ENCODE peak calls at places on chromosomes 6 and 20, in four cellular contexts. N is endodermal cell; D is CD8-positive, alpha-beta T cell; G is lung. A is an unnamed sample.

GRCh38 chr6:150288456-150288855 is 80.4 kb upstream of the IYD start:
- DNase-seq in N (no peak), G (no peak), D (no peak), A (no peak)

GRCh38 chr6:87066449-87067288 is 28.2 kb downstream of the CGA start:
- DNase-seq in D (peak), G (no peak), N (peak), A (peak)

GRCh38 chr20:2692036-2692885 is at the start of gene EBF4:
- DNase-seq in G (no peak), N (peak), D (peak), A (no peak)

GRCh38 chr20:46308258-46309157 is at the start of gene CDH22:
- DNase-seq in G (no peak), D (peak), N (peak), A (no peak)

GRCh38 chr6:53321701-53322100 is 27.0 kb downstream of the ELOVL5 start:
- DNase-seq in D (no peak), G (no peak), N (no peak), A (no peak)

GRCh38 chr20:62623488-62624324 is 18.6 kb upstream of the SLCO4A1 start:
- DNase-seq in D (peak), G (peak), N (peak), A (peak)

GRCh38 chr20:47857994-47858557 is 72.8 kb upstream of the SULF2 start:
- DNase-seq in N (no peak), G (no peak), D (no peak), A (peak)

GRCh38 chr6:127397729-127398609 is 54.6 kb upstream of the ECHDC1 start:
- DNase-seq in D (no peak), N (no peak), G (no peak), A (no peak)

GRCh38 chr6:149001422-149001821 is 254.6 kb downstream of the UST start:
- DNase-seq in D (no peak), N (no peak), G (no peak), A (no peak)

GRCh38 chr6:157946865-157947532 is 34.7 kb upstream of the SYNJ2 start:
- DNase-seq in G (no peak), N (no peak), D (peak), A (no peak)

GRCh38 chr20:50015636-50015992 is 32.8 kb downstream of the SNAI1 start:
- DNase-seq in D (no peak), G (no peak), N (no peak), A (no peak)

GRCh38 chr20:50015993-50016770 is 33.4 kb downstream of the SNAI1 start:
- DNase-seq in N (peak), G (no peak), D (no peak), A (no peak)

GRCh38 chr20:50014570-50015562 is 32.1 kb downstream of the SNAI1 start:
- DNase-seq in N (peak), G (no peak), D (no peak), A (no peak)

GRCh38 chr20:50012282-50013263 is 29.8 kb downstream of the SNAI1 start:
- DNase-seq in N (peak), G (no peak), D (no peak), A (no peak)

DNA sequence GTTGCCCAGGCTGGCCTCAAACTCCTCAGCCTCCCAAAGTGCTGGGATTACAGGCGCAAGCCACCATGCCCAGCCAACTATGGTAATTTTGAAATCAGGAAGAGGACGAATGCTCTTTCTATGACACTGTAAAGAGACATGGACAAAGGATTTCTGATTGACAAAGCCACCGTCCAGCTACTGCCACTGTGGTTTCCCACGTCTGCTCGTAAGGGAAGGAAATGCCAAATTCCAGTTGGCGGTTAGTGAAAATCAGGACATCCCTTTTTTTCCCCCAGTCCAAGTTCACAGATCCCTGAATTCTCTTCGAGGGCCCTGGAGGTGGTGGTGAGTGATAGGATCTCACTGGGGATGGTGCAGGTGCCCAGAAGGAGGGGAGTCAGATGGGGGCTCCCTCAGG is 31.2 kb downstream of the SNAI1 start:
- DNase-seq in D (no peak), N (no peak), G (no peak), A (no peak)
- TF ChIP-seq CTCF in D (no peak), N (no peak), G (no peak), A (no peak)

DNA sequence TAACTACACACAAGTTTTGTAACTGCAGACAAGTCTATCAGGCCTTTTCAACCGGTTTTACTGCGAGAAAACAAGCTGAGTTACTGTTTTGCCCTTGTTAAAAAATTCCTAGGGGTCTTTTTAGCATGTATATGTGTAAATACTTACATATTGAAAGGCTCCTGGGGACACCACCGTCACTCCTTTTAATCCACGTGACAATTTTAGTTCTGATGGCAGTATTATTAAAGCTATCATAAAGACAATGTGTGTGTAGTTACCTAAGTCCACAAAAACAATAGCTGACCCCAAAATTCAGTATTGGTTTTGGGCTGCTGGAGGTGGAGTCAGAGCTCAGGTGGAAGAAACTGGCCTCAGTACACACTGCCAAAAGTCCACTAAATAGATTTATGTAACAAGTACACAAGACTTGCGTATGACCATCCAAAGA is 41.3 kb upstream of the HFE start:
- DNase-seq in N (no peak), G (no peak), D (no peak), A (no peak)
- H3K4me3 ChIP-seq in N (no peak), G (no peak), D (peak), A (peak)

GRCh38 chr6:99568103-99568933 is at the start of gene CCNC:
- DNase-seq in G (peak), N (peak), D (peak), A (peak)

GRCh38 chr6:99559056-99559455 is 9.4 kb downstream of the CCNC start:
- DNase-seq in N (no peak), G (no peak), D (no peak), A (no peak)

GRCh38 chr6:99563056-99563723 is 5.3 kb downstream of the CCNC start:
- DNase-seq in G (no peak), N (no peak), D (no peak), A (no peak)
- TF ChIP-seq CTCF in G (no peak), N (no peak), D (no peak), A (no peak)

GRCh38 chr20:17226410-17227198 is at the start of gene PCSK2:
- DNase-seq in G (peak), N (peak), D (no peak), A (peak)
- H3K4me3 ChIP-seq in G (peak), N (peak), D (no peak), A (peak)

DNA sequence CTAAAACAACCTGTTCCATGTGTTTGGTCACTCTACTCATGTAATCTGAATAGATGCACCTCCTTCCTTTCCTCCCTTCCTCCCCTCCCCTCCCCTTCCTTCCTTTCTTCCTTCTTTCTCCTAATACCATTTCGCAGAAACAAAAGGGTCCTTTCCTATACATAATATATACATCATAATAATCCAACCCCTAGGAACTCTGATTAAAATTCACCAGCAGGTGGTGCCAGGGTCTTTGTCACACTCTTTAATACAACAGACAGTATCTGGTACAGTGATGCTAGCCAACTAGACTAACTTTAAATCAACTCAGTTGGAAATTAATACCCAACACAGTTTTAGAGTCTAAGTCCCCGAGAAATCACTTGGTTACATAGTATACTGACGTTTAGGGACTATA is 181.2 kb upstream of the SHLD1 start:
- DNase-seq in D (peak), N (no peak), G (no peak), A (peak)
- TF ChIP-seq CTCF in D (peak), N (peak), G (no peak), A (peak)

GRCh38 chr6:161542581-161542980 is 268.7 kb upstream of the AGPAT4 start:
- DNase-seq in D (no peak), N (no peak), G (no peak), A (no peak)

GRCh38 chr6:161546632-161547031 is 272.8 kb upstream of the AGPAT4 start:
- DNase-seq in G (no peak), D (no peak), N (no peak), A (no peak)

GRCh38 chr6:161545741-161546140 is 271.9 kb upstream of the AGPAT4 start:
- DNase-seq in N (no peak), D (no peak), G (no peak), A (no peak)

GRCh38 chr6:161543910-161544309 is 270.0 kb upstream of the AGPAT4 start:
- DNase-seq in D (no peak), G (no peak), N (no peak), A (no peak)

DNA sequence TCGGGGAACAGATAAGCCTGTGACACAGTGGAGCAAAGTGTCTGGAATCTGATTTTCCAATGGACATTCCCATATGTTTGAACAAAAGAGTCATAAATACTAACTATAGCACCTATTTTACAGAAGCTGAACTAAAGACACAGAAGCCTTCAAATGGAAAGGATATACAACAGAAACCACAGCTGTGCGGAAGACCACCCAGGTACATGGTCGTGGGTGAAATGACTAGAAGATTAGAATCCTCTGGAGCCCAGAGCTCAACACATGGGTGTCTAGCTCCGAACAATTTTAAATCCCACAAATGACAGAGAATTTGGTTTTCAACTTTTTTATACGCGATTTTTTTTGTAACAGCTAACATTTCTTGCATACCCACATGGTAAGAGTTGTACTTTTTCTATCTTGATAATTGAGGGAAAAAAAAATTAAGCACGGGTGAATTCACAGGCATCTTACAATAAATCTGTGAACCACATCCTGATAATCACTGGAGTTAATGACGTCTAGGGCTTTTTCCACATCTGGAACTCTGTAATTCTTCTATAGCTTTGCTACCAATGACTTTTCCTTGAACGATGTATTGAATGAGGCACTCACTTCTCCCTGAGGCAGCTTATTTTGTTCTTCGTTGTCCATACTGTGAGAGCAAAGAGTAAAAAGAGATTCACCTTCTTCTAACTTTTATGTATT is 271.1 kb upstream of the AGPAT4 start:
- DNase-seq in N (no peak), G (no peak), D (no peak), A (peak)
- H3K4me3 ChIP-seq in N (no peak), G (no peak), D (no peak), A (no peak)

DNA sequence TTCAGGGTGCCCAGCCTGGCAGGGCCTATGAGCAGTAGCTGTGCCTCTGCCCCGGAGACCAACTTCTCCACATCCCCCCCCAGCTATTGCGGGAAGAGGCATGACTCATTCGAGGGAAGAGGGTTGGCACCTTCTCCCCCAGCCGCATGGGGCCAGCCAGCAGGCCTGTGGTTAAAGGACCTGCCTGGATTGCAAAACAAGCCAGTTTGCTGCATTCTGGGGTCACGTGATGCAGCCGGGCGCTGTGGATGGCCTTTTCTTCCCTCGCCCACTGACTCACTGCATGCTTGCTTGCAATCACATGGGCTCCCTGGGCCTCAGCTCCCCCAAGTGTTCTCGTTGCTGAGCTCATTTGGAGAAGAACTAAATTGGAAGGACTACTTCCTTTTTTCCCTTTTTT is 182.5 kb downstream of the MAFB start:
- DNase-seq in N (peak), G (peak), D (no peak), A (peak)
- TF ChIP-seq CTCF in N (no peak), G (no peak), D (no peak), A (no peak)

DNA sequence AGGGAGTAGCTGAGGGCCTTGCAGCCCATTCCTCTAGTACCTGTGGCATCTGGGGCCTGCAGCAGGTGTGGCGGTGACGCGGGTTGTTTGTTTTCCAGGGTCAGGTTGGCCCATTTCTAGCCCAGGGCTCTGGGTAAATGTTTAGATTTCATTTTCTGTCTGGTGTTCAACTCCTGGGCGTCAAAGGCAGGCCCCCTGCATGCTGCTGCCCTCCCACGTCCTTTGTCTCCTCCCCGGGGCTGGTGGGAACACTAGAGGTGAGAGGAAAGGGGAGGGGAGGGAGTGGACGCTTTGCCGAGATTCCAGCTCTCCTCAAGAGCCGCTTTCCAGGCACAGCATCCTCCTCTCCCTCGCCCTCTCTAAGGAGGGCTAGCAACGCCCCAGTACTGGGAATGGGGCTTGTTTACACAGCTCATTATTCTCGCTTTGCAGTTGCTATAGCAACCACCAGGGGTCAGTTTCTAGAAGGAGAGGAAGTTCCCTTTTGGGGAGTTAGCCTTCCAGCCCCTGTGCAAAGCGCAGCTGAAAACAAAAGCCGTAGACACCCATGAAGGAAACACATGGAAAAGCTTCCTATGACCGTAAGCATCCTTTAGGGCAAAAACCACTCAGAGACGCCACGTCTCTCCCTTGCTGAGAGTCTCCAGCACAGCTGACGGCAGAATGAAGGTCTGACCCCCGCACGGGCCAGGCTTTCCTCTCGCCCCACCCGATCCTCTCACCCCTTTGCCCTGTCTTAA is 170.6 kb downstream of the LY86 start:
- DNase-seq in D (peak), N (peak), G (peak), A (peak)
- H3K4me3 ChIP-seq in D (no peak), N (no peak), G (no peak), A (no peak)

GRCh38 chr6:116881236-116881635 is 4.2 kb downstream of the RFX6 start:
- DNase-seq in G (no peak), N (no peak), D (no peak), A (no peak)
- TF ChIP-seq CTCF in G (no peak), N (peak), D (no peak), A (no peak)